ENCODE peak calls at places on chromosomes 5 and 9, in four cellular contexts. O, Y, T and R are unnamed samples.

GRCh38 chr5:53031695-53032096 is 42.5 kb downstream of the ITGA2 start:
- DNase-seq in O (peak; percentile 89), T (no peak), Y (no peak), R (peak; percentile 88)

GRCh38 chr9:22921742-22922141 is 475.1 kb downstream of the DMRTA1 start:
- DNase-seq in T (no peak), O (no peak), Y (no peak), R (no peak)

GRCh38 chr5:154117050-154117449 is 73.5 kb upstream of the GALNT10 start:
- DNase-seq in O (no peak), T (no peak), Y (no peak), R (no peak)

GRCh38 chr5:134549714-134550113 is 24.2 kb downstream of the JADE2 start:
- DNase-seq in O (no peak), T (no peak), Y (no peak), R (peak; percentile 8)

GRCh38 chr9:99433555-99433954 is 211.5 kb downstream of the SEC61B start:
- DNase-seq in Y (no peak), O (peak; percentile 53), T (no peak), R (peak; percentile 80)

GRCh38 chr5:152689275-152689711 is 284.2 kb upstream of the NMUR2 start:
- DNase-seq in T (no peak), O (no peak), Y (no peak), R (no peak)

GRCh38 chr9:93121316-93122241 is 12.5 kb downstream of the NINJ1 start:
- DNase-seq in Y (no peak), T (no peak), O (no peak), R (no peak)

GRCh38 chr9:16925426-16925825 is 55.0 kb upstream of the BNC2 start:
- DNase-seq in O (no peak), Y (no peak), T (no peak), R (no peak)

GRCh38 chr9:99192786-99193465 is 28.8 kb downstream of the ALG2 start:
- DNase-seq in O (no peak), Y (no peak), T (no peak), R (no peak)

GRCh38 chr9:129145316-129145715 is 32.7 kb downstream of the IER5L start:
- DNase-seq in T (no peak), O (no peak), Y (no peak), R (no peak)

GRCh38 chr9:21385131-21385665 is at the start of gene IFNA2:
- DNase-seq in T (no peak), Y (no peak), O (no peak), R (no peak)

GRCh38 chr5:171867786-171868185 is 82.2 kb downstream of the SMIM23 start:
- DNase-seq in T (no peak), Y (no peak), O (no peak), R (peak; percentile 40)

GRCh38 chr9:124262596-124263045 is 4.9 kb downstream of the NEK6 start:
- DNase-seq in T (no peak), O (no peak), Y (no peak), R (no peak)

GRCh38 chr9:32581512-32582143 is 8.7 kb upstream of the NDUFB6 start:
- DNase-seq in Y (peak; percentile 49), O (peak; percentile 61), T (peak; percentile 9), R (peak; percentile 73)

GRCh38 chr5:56815657-56816545 is 552 bp downstream of the MAP3K1 start:
- DNase-seq in T (peak; percentile 37), Y (peak; percentile 72), O (no peak), R (peak; percentile 51)

GRCh38 chr9:135104761-135105160 is 17.3 kb downstream of the OLFM1 start:
- DNase-seq in O (no peak), T (no peak), Y (no peak), R (no peak)

GRCh38 chr9:135105211-135105745 is 17.8 kb downstream of the OLFM1 start:
- DNase-seq in T (no peak), O (no peak), Y (no peak), R (no peak)

GRCh38 chr9:135107592-135108235 is 20.2 kb downstream of the OLFM1 start:
- DNase-seq in Y (no peak), O (no peak), T (no peak), R (no peak)

GRCh38 chr9:135106551-135107270 is 19.2 kb downstream of the OLFM1 start:
- DNase-seq in O (no peak), T (no peak), Y (no peak), R (no peak)

DNA sequence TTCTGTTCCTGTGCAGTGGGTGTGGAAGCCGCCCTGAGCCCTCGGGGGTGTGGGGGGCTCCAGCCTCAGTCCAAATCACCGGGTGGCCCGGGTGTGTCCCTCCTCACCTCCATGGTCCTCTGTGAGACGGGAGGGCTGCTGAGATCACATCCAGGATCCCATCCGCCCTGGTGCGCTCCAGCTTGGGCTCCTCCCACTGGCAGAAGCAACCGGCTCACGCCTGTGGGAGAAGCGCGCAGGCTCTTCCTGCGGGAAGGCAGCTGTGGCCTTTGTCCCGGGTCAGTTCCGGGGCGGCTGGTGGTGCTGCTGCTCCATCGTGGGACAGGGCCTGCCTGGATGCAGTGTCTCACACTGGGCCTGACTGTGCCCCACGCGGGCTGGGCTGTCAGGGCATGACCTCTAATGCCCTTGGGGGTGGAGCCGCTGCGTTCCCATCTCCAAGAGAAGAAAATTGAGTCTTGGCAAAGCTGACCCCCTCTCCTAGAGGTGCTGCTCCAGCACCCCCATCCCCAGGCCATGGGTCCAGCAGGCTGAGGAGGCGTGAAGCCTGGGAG is 18.5 kb downstream of the OLFM1 start:
- DNase-seq in T (no peak), O (no peak), Y (no peak), R (no peak)
- H3K9ac ChIP-seq in T (no peak overlapping the region), O (no peak overlapping the region), Y (no peak overlapping the region), R (no peak overlapping the region)

DNA sequence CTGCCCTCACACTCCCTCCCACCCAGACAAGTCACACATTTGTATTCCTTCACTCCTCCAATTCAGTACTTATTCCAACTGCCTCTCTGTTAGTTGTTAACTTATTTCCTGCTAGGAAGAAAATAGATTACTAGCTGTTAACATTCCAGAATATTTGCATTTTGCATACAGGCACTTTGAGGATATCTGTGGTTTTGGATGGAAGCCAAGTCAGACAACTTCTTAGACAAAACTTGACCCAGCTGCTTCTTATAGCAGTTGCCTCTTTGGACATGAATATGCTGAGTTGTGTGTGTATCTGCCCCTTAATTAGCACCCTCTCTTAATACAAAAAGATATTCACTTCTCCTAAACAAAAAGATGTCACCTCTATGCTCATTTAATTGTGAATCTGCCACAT is 1280.6 kb upstream of the ACO1 start:
- DNase-seq in O (no peak), T (no peak), Y (no peak), R (no peak)
- TF ChIP-seq JUN in O (no peak), T (no peak), Y (no peak), R (no peak)

GRCh38 chr9:89411759-89412158 is 86.2 kb downstream of the SEMA4D start:
- DNase-seq in Y (no peak), O (no peak), T (no peak), R (no peak)

GRCh38 chr9:89414670-89415069 is 83.2 kb downstream of the SEMA4D start:
- DNase-seq in Y (no peak), T (no peak), O (no peak), R (no peak)

GRCh38 chr9:89410709-89411111 is 87.2 kb downstream of the SEMA4D start:
- DNase-seq in Y (no peak), O (no peak), T (no peak), R (no peak)

GRCh38 chr9:89412951-89413350 is 85.0 kb downstream of the SEMA4D start:
- DNase-seq in O (no peak), T (no peak), Y (peak; percentile 51), R (no peak)

DNA sequence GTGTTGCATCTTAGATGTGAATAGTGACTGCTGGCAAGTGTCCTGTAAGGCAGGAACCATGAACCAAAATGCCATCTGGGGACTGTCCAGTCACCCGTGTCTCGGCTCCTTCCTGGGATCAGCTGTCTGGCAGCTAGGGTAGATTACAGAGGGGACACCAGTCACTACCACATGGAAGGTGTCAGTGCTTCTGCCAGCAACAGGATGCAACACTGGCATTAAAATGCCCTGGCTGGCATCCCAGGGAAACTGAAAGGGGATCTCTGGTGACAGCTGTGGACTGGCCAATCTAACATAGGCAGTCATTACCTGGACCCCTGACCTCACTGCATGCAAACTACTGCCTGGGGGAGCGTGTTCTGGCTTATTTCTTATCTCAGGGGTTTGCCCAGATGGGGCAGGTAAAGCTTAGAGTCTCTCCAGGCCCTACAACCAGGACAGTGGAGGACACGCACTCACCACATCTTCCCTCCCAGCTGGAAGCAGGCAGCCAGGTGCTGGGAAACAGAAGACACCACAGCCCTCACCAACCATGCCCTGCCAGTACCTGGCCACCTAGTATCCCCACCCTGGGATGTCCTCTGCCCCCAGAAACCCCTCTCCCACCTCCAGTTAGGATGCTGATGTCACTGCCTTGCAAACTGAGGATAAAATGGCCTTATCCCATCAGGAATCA is 83.8 kb downstream of the SEMA4D start:
- DNase-seq in O (no peak), T (no peak), Y (no peak), R (no peak)
- H3K9ac ChIP-seq in O (no peak overlapping the region), T (no peak overlapping the region), Y (no peak overlapping the region), R (no peak overlapping the region)

DNA sequence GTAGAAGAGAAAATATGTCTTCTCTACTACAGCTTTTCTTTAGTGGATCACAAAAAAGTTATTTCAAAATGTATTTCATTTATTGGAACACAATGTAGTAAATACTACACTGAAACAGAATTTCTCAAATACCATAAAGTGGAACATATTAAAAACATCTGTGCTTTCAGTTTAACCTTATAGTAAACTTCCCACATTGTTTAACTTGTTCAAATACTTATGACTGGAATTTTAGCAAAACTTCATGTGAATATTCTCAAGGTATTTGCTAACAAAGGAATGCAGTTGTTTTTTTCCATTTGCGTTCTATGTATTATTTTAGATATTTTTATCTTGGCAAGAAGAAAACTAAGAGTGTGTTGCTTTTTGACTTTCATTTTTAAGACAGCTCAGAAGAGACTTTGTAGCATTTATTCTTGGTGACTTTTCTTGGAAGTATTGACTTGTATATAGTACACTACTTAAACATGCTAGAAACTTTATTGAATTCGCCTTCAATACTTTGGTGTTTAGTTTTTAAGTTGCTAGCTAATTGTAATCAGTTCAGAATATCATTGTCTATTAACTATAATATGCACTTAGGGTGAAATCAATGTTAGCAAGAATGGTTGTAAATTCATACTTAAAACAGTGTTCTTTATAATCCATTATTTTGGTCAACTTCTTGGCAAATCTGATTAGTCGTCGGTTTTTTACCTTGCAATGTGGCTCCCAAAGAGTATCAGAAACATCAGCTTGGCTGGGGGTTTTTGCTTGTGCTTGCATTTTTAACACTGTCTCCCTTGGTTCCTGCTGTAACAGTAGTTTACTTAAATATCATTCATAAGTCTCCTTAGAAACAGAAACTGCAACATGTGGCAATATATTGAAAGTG is 5.0 kb upstream of the RHOBTB3 start:
- DNase-seq in O (no peak), T (no peak), Y (no peak), R (no peak)
- TF ChIP-seq JUN in O (no peak), T (no peak), Y (no peak), R (no peak)